ENCODE peak calls at places on chromosomes 6 and 20, in four cellular contexts. K is lung, E is WERI-Rb-1, H is stomach. U is an unnamed sample.

GRCh38 chr6:18389479-18389878 is 2.3 kb downstream of the RNF144B start:
- DNase-seq in K (no peak), E (no peak), H (no peak), U (no peak)

GRCh38 chr6:144151010-144151727 is 852 bp downstream of the STX11 start:
- DNase-seq in K (peak; percentile 53), H (no peak), E (no peak), U (peak; percentile 48)

GRCh38 chr6:169957351-169957963 is 206.0 kb downstream of the ERMARD start:
- DNase-seq in H (peak; percentile 23), K (no peak), E (no peak), U (no peak)

GRCh38 chr20:61758556-61759200 is 307.0 kb downstream of the TAF4 start:
- DNase-seq in H (no peak), K (no peak), E (no peak), U (no peak)

GRCh38 chr20:49339123-49339522 is 61.3 kb upstream of the ZNFX1 start:
- DNase-seq in K (no peak), H (no peak), E (no peak), U (no peak)

GRCh38 chr20:12882832-12883506 is 125.8 kb upstream of the SPTLC3 start:
- DNase-seq in E (no peak), H (no peak), K (no peak), U (no peak)

GRCh38 chr20:58702161-58702510 is 9.5 kb downstream of the NPEPL1 start:
- DNase-seq in H (no peak), E (no peak), K (no peak), U (no peak)

GRCh38 chr6:167736486-167737204 is 90.1 kb upstream of the AFDN start:
- DNase-seq in K (no peak), E (no peak), H (peak; percentile 21), U (no peak)

GRCh38 chr20:62684986-62685385 is 23.6 kb upstream of the NTSR1 start:
- DNase-seq in H (no peak), K (no peak), E (no peak), U (no peak)

GRCh38 chr20:24651171-24651972 is 181.9 kb downstream of the SYNDIG1 start:
- DNase-seq in E (no peak), K (no peak), H (no peak), U (no peak)

GRCh38 chr6:4017847-4018193 is 61.1 kb downstream of the FAM217A start:
- DNase-seq in K (no peak), E (peak; percentile 59), H (no peak), U (peak; percentile 58)

GRCh38 chr20:13338999-13339411 is 117.9 kb downstream of the ISM1 start:
- DNase-seq in H (no peak), K (no peak), E (no peak), U (peak; percentile 51)

GRCh38 chr6:148713896-148714295 is 32.9 kb upstream of the UST start:
- DNase-seq in H (no peak), K (no peak), E (no peak), U (no peak)

GRCh38 chr6:524803-525202 is 132.1 kb downstream of the HUS1B start:
- DNase-seq in E (peak; percentile 66), H (no peak), K (no peak), U (peak; percentile 3)

GRCh38 chr6:515267-515666 is 123.7 kb downstream of the IRF4 start:
- DNase-seq in H (no peak), E (peak; percentile 35), K (no peak), U (no peak)

DNA sequence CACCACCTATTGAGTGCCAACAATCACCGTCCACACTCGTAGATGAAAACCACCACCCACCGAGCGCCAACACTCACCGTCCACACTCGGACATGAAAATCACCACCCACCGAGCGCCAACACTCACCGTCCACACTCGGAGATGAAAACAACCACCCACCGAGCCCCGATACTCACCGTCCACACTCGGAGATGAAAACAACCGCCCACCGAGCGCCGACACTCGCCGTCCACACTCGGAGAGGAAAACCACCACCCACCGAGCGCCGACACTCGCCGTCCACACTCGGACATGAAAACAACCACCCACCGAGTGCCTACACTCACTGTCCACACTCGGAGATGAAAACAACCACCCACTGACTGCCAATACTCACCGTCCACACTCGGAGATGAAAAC is 129.3 kb downstream of the IRF4 start:
- DNase-seq in K (no peak), H (no peak), E (no peak), U (no peak)
- H3K9me3 ChIP-seq in K (peaks cover 5% of the 10 kb centered on the region), H (no peaks in the 10 kb centered on the region), E (peaks cover 6% of the 10 kb centered on the region), U (no peaks in the 10 kb centered on the region)

GRCh38 chr6:5050009-5050408 is 35.1 kb upstream of the PPP1R3G start:
- DNase-seq in E (no peak), H (no peak), K (no peak), U (no peak)

GRCh38 chr6:5053038-5053437 is 32.1 kb upstream of the PPP1R3G start:
- DNase-seq in H (no peak), K (no peak), E (no peak), U (no peak)

GRCh38 chr6:5053864-5054426 is 31.2 kb upstream of the PPP1R3G start:
- DNase-seq in K (no peak), E (no peak), H (no peak), U (no peak)

GRCh38 chr6:5054427-5054873 is 30.7 kb upstream of the PPP1R3G start:
- DNase-seq in K (no peak), E (no peak), H (no peak), U (no peak)

GRCh38 chr6:5051394-5051793 is 33.7 kb upstream of the PPP1R3G start:
- DNase-seq in H (no peak), K (no peak), E (no peak), U (no peak)
- H3K9me3 ChIP-seq in H (no peaks in the 10 kb centered on the region), K (no peaks in the 10 kb centered on the region), E (peaks cover 18% of the 10 kb centered on the region), U (no peaks in the 10 kb centered on the region)

GRCh38 chr20:39946946-39947345 is 742.1 kb downstream of the MAFB start:
- DNase-seq in H (no peak), K (no peak), E (no peak), U (no peak)
- H3K9me3 ChIP-seq in H (no peaks in the 10 kb centered on the region), K (no peaks in the 10 kb centered on the region), E (no peaks in the 10 kb centered on the region), U (no peaks in the 10 kb centered on the region)

DNA sequence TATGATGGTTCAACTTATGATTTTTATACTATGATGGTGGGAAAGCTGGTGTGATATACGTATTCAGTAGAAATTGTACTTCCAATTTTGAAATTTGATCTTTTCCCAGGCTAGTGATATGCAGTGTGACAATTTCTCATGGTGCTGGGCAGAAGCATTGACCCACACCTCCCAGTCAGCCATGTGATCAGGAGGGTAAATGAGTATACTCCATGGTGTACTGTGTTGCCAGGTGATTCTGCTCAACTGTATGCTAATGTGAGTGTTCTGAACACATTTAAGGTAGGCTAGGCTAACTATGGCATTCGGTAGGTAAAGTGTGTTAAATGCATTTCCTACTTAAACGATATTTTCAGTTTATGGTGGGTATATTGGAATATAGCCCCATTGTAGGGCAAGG is 19.1 kb downstream of the PTPRA start:
- DNase-seq in E (no peak), H (no peak), K (no peak), U (no peak)
- H3K9me3 ChIP-seq in E (peaks cover 3% of the 10 kb centered on the region), H (no peaks in the 10 kb centered on the region), K (no peaks in the 10 kb centered on the region), U (no peaks in the 10 kb centered on the region)

U was measured in small intestine.